ENCODE peak calls at places on chromosomes 12 and 14, in five cellular contexts. W is NB4, E is HepG2, T is A549, U is K562. G is an unnamed sample.

GRCh38 chr14:52032196-52032865 is 36.5 kb downstream of the NID2 start:
- DNase-seq in U (no peak), W (no peak), T (no peak), E (no peak), G (no peak)

GRCh38 chr12:85445060-85445938 is 165.3 kb downstream of the ALX1 start:
- DNase-seq in T (peak; percentile 80), W (no peak), U (no peak), E (no peak), G (no peak)

GRCh38 chr14:61837336-61838229 is 75.4 kb downstream of the SNAPC1 start:
- DNase-seq in T (peak; percentile 83), U (peak; percentile 79), W (peak; percentile 75), E (peak; percentile 62), G (peak; percentile 84)

GRCh38 chr14:64225156-64225757 is 68.9 kb downstream of the ESR2 start:
- DNase-seq in T (no peak), W (no peak), U (no peak), E (no peak), G (no peak)

GRCh38 chr12:97940629-97941028 is 478.0 kb downstream of the RMST start:
- DNase-seq in W (no peak), U (no peak), T (no peak), E (no peak), G (no peak)

GRCh38 chr14:25056688-25057078 is 6.7 kb upstream of the STXBP6 start:
- DNase-seq in W (no peak), E (no peak), U (no peak), T (no peak), G (no peak)

GRCh38 chr14:56703947-56704346 is 106.3 kb downstream of the OTX2 start:
- DNase-seq in W (no peak), U (no peak), T (no peak), E (no peak), G (no peak)

GRCh38 chr12:15336772-15337553 is 14.7 kb downstream of the PTPRO start:
- DNase-seq in U (no peak), T (peak; percentile 30), E (no peak), W (no peak), G (peak; percentile 46)

GRCh38 chr12:16526693-16527092 is 79.3 kb downstream of the LMO3 start:
- DNase-seq in U (no peak), T (peak; percentile 17), E (no peak), W (no peak), G (no peak)

GRCh38 chr12:95848575-95849388 is 10.0 kb upstream of the SNRPF start:
- DNase-seq in E (peak; percentile 51), U (no peak), W (peak; percentile 50), T (peak; percentile 78), G (peak; percentile 80)

GRCh38 chr14:50000215-50001145 is 107.6 kb downstream of the ARF6 start:
- DNase-seq in W (peak; percentile 85), U (peak; percentile 36), T (peak; percentile 50), E (peak; percentile 36), G (peak; percentile 67)

GRCh38 chr12:108394196-108394595 is 55.1 kb upstream of the CMKLR1 start:
- DNase-seq in U (no peak), E (no peak), W (no peak), T (no peak), G (no peak)

GRCh38 chr14:43540948-43541347 is 966.1 kb downstream of the FSCB start:
- DNase-seq in U (no peak), T (peak; percentile 54), E (peak; percentile 40), W (peak; percentile 19), G (no peak)

GRCh38 chr12:46187023-46187422 is 81.8 kb downstream of the SLC38A1 start:
- DNase-seq in T (no peak), E (no peak), W (no peak), U (no peak), G (no peak)

GRCh38 chr14:31244626-31245025 is 37.0 kb upstream of the HECTD1 start:
- DNase-seq in W (no peak), U (no peak), E (no peak), T (no peak), G (no peak)

GRCh38 chr14:68683326-68683725 is 109.5 kb downstream of the ZFP36L1 start:
- DNase-seq in T (no peak), E (no peak), U (no peak), W (peak; percentile 75), G (no peak)

GRCh38 chr12:121295746-121296617 is 527 bp downstream of the CAMKK2 start:
- DNase-seq in T (peak; percentile 39), E (peak; percentile 27), U (peak; percentile 47), W (peak; percentile 59), G (peak; percentile 13)

GRCh38 chr12:24562761-24563392 is 386.0 kb downstream of the BCAT1 start:
- DNase-seq in U (no peak), E (no peak), T (peak; percentile 8), W (no peak), G (peak; percentile 64)

GRCh38 chr12:130298322-130298721 is 39.4 kb upstream of the PIWIL1 start:
- DNase-seq in W (no peak), T (no peak), E (no peak), U (no peak), G (no peak)

GRCh38 chr12:113996026-113996425 is 29.9 kb upstream of the RBM19 start:
- DNase-seq in U (peak; percentile 12), T (no peak), W (no peak), E (peak; percentile 5), G (no peak)

GRCh38 chr14:68397371-68397779 is 395.5 kb downstream of the ZFP36L1 start:
- DNase-seq in T (no peak), W (peak; percentile 87), E (peak; percentile 43), U (no peak), G (no peak)

GRCh38 chr12:69698769-69699540 is at the start of gene BEST3:
- DNase-seq in T (no peak), U (no peak), W (no peak), E (no peak), G (no peak)

GRCh38 chr14:20469890-20470858 is 968 bp downstream of the PNP start:
- DNase-seq in U (peak; percentile 48), W (peak; percentile 88), T (peak; percentile 71), E (peak; percentile 47), G (peak; percentile 84)

GRCh38 chr12:71626768-71627167 is 36.9 kb downstream of the ZFC3H1 start:
- DNase-seq in T (no peak), E (peak; percentile 45), U (no peak), W (no peak), G (peak; percentile 85)

GRCh38 chr14:95047754-95048153 is 109.6 kb downstream of the DICER1 start:
- DNase-seq in T (no peak), E (no peak), U (no peak), W (no peak), G (no peak)

GRCh38 chr12:70648831-70649230 is 11.6 kb upstream of the PTPRB start:
- DNase-seq in E (no peak), T (no peak), W (no peak), U (no peak), G (peak; percentile 82)

GRCh38 chr14:94936411-94936892 is 166.5 kb upstream of the GSC start:
- DNase-seq in U (no peak), E (no peak), W (no peak), T (no peak), G (no peak)

GRCh38 chr12:30622509-30622908 is 73.2 kb downstream of the IPO8 start:
- DNase-seq in E (no peak), W (peak; percentile 70), U (peak; percentile 9), T (peak; percentile 13), G (no peak)

GRCh38 chr12:32780111-32780510 is 24.4 kb upstream of the YARS2 start:
- DNase-seq in U (no peak), E (no peak), W (no peak), T (no peak), G (no peak)

GRCh38 chr12:46602474-46602873 is 223.3 kb downstream of the SLC38A4 start:
- DNase-seq in U (no peak), T (no peak), W (no peak), E (no peak), G (no peak)

GRCh38 chr14:23349156-23349845 is 3.4 kb downstream of the SLC22A17 start:
- DNase-seq in T (no peak), U (no peak), W (no peak), E (no peak), G (no peak)
- TF ChIP-seq MYC in T (no peak), U (no peak), W (no peak), E (no peak), G (no peak)

DNA sequence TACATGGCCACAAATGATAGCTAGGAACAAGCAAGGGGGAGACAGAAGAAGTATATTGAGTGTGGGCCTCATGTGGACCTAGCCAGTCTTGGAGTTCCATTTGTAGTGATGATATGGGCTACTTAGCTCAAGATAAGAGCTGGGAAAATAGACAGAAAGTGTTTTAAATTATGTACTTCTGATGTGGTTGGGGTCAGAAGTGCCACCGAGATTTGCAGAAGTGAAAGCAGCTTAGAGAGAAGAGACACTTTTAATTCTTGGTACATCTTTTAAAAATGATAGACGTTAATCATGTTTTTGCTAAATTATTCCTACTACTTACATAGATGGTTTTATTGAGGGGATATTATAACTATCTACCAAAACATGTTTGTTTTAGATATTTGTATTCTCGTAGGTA is 198.3 kb upstream of the PDZRN4 start:
- DNase-seq in T (no peak), U (no peak), W (no peak), E (no peak), G (no peak)
- TF ChIP-seq MYC in T (no peak), U (no peak), W (no peak), E (no peak), G (no peak)

GRCh38 chr12:11954181-11954580 is 116.6 kb upstream of the BCL2L14 start:
- DNase-seq in U (no peak), T (no peak), W (peak; percentile 51), E (no peak), G (no peak)
- TF ChIP-seq MYC in U (no peak), T (no peak), W (no peak), E (no peak), G (no peak)

DNA sequence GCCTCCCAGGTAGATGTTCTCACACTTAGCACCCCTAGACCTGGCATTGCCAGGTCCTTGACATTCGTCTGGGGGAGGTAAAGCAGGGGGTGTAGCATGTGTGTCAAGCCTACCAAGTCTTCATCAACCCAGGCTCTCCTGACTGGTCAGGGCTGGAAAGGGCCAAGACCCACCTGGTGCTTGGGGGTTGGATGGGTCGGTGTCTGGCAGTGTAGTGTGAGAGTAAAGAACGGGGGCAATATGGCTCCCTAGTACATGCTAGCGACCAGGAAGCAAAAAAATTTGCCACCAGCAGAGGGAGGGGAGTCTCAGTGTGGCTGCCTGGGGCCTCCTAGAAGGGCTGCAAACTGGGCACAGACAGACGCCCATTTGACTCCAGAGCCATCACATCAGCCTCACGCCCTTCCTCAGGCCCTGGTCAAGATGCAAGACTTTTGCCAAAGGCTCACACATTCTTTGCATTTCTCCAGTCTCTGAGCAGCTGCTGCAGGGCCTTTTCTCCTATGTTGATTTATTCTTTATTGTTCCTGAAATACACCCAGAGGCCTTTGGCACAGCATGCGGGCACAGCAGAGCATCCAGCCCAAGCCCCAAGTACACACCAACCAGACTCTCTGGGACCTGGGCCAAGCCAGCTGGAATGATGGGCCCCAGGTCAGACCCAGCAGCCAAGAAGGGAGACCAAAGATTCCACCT is 38.3 kb upstream of the PNMA1 start:
- DNase-seq in T (peak; percentile 53), U (no peak), W (peak; percentile 50), E (no peak), G (peak; percentile 80)
- TF ChIP-seq MYC in T (no peak), U (no peak), W (no peak), E (no peak), G (no peak)

GRCh38 chr12:4584281-4584680 is 22.3 kb downstream of the DYRK4 start:
- DNase-seq in T (no peak), W (no peak), E (no peak), U (no peak), G (no peak)

GRCh38 chr12:4580165-4580773 is 18.3 kb downstream of the DYRK4 start:
- DNase-seq in W (no peak), T (no peak), E (no peak), U (no peak), G (no peak)

GRCh38 chr12:4584896-4585295 is 22.9 kb downstream of the DYRK4 start:
- DNase-seq in E (no peak), U (no peak), W (no peak), T (no peak), G (no peak)

GRCh38 chr12:4579305-4580097 is 17.5 kb downstream of the DYRK4 start:
- DNase-seq in W (peak; percentile 47), U (peak; percentile 44), T (peak; percentile 35), E (peak; percentile 17), G (peak; percentile 26)
- TF ChIP-seq MYC in W (no peak), U (no peak), T (no peak), E (no peak), G (no peak)

G was measured in endothelial cell of umbilical vein.